ENCODE peak calls at places on chromosomes 7 and 10, in five cellular contexts. Y is fibroblast of mammary gland, S is hypothalamus, D is small intestine, U is amniotic stem cell. H is an unnamed sample.

GRCh38 chr7:1461640-1462375 is 2.5 kb upstream of the MICALL2 start:
- DNase-seq in Y (no peak), S (no peak), D (peak), U (no peak), H (no peak)

GRCh38 chr7:101212014-101212413 is 5.4 kb downstream of the PLOD3 start:
- DNase-seq in Y (no peak), S (no peak), D (no peak), U (no peak), H (no peak)

GRCh38 chr7:98460902-98461301 is 60.0 kb upstream of the BAIAP2L1 start:
- DNase-seq in Y (no peak), S (no peak), D (no peak), U (no peak), H (no peak)

GRCh38 chr7:94374231-94374630 is 20.5 kb upstream of the COL1A2 start:
- DNase-seq in Y (peak), S (no peak), D (no peak), U (peak), H (peak)

GRCh38 chr10:29039659-29040309 is 249.1 kb upstream of the LYZL1 start:
- DNase-seq in Y (peak), S (no peak), D (no peak), U (peak), H (peak)

GRCh38 chr7:19772323-19772722 is 1.1 kb downstream of the TMEM196 start:
- DNase-seq in Y (no peak), S (no peak), D (no peak), U (no peak), H (no peak)

GRCh38 chr7:116876664-116877442 is 14.5 kb downstream of the CAPZA2 start:
- DNase-seq in Y (no peak), S (no peak), D (peak), U (no peak), H (peak)

GRCh38 chr7:50221028-50221427 is 83.5 kb upstream of the IKZF1 start:
- DNase-seq in Y (no peak), S (no peak), D (no peak), U (no peak), H (no peak)

GRCh38 chr10:63767512-63767911 is 246.3 kb downstream of the REEP3 start:
- DNase-seq in Y (peak), S (no peak), D (peak), U (no peak), H (peak)